ENCODE peak calls at places on chromosomes 13 and 19, in eight cellular contexts. T is H1, M is heart left ventricle, D is adrenal gland, R is breast epithelium, K is tibial nerve, V is esophagus squamous epithelium, B is suprapubic skin. N is an unnamed sample.

GRCh38 chr19:56838680-56838929 is 1.9 kb downstream of the PEG3 start:
- DNase-seq in T (no peak), M (no peak), D (no peak), R (no peak), K (no peak), V (no peak), B (no peak), N (no peak)

GRCh38 chr19:55136399-55137102 is 12.5 kb downstream of the TNNT1 start:
- DNase-seq in T (no peak), M (no peak), D (no peak), R (no peak), K (no peak), V (no peak), B (no peak), N (no peak)

GRCh38 chr13:40102360-40102727 is 446.9 kb downstream of the COG6 start:
- DNase-seq in T (no peak), M (no peak), D (no peak), R (no peak), K (no peak), V (no peak), B (no peak), N (no peak)

GRCh38 chr13:51041710-51042109 is 69.4 kb downstream of the C13orf42 start:
- DNase-seq in T (no peak), M (no peak), D (no peak), R (no peak), K (no peak), V (no peak), B (no peak), N (no peak)

GRCh38 chr13:101869553-101869952 is 417.1 kb downstream of the ITGBL1 start:
- DNase-seq in T (no peak), M (no peak), D (no peak), R (no peak), K (no peak), V (no peak), B (no peak), N (no peak)

GRCh38 chr13:23949736-23950135 is 52.4 kb upstream of the C1QTNF9B start:
- DNase-seq in T (no peak), M (no peak), D (no peak), R (no peak), K (no peak), V (no peak), B (no peak), N (no peak)

GRCh38 chr19:18160792-18161690 is 8.1 kb downstream of the PIK3R2 start:
- DNase-seq in T (no peak), M (peak), D (peak), R (no peak), K (peak), V (no peak), B (no peak), N (peak)

GRCh38 chr19:19447536-19448237 is 42.2 kb downstream of the GATAD2A start:
- DNase-seq in T (no peak), M (no peak), D (peak), R (no peak), K (no peak), V (no peak), B (no peak), N (no peak)

GRCh38 chr13:79775830-79776229 is 294.9 kb downstream of the NDFIP2 start:
- DNase-seq in T (no peak), M (no peak), D (peak), R (no peak), K (no peak), V (no peak), B (no peak), N (no peak)

GRCh38 chr13:51564671-51565070 is 19.6 kb upstream of the WDFY2 start:
- DNase-seq in T (no peak), M (no peak), D (no peak), R (no peak), K (no peak), V (no peak), B (no peak), N (no peak)

DNA sequence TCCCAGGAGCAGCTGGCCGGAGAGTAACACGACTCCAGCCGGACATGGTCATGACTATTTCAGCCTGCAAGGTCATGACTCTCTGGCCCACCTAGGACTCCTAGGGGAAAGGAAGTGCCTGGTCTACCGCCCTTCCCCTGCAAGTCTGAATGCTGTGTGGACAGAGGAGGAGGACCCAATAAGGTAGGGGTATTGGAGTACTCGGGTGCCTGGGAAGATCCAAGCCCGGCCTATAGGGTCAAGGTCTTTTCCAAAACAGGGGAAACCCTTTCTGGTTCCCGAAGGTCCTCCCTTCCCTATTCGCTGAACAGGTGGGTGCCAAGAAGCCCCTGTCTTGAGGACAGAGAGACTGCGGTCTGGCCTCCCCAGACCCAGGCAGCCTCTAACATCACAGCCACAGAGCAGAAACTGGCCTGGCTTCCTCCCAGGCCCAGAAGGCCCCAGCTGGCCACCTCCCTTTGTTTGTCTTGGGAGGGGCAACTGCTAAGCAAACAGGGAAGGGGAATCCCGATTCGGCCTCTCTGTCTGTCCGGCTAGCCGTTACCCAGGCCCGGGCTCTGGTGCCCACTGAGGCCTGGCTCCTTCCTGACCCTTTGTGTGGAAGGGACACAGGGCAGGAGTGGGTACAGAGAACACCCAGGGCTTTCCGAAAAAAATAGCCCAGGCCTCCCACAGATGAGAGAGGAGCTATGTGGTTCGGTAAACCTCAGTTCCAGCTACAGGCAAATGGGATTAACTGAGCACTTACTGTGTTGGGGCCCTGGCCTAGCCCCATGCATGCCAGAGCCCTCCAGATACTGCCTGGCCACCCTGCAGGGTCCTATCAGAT is 5.3 kb upstream of the GRAMD1A start:
- DNase-seq in T (no peak), M (no peak), D (no peak), R (peak), K (no peak), V (no peak), B (no peak), N (no peak)
- TF ChIP-seq POLR2A in T (no peak), M (no peak), D (no peak), R (no peak), K (no peak), V (no peak), B (no peak), N (no peak)

GRCh38 chr13:45365558-45365885 is 24.5 kb upstream of the TPT1 start:
- DNase-seq in T (no peak), M (no peak), D (no peak), R (no peak), K (no peak), V (no peak), B (no peak), N (no peak)

GRCh38 chr13:45367358-45367757 is 26.4 kb upstream of the TPT1 start:
- DNase-seq in T (peak), M (no peak), D (peak), R (no peak), K (no peak), V (peak), B (no peak), N (peak)

GRCh38 chr13:45369116-45369515 is 28.1 kb upstream of the TPT1 start:
- DNase-seq in T (no peak), M (no peak), D (no peak), R (no peak), K (no peak), V (no peak), B (no peak), N (no peak)

GRCh38 chr13:45368571-45368970 is 27.6 kb upstream of the TPT1 start:
- DNase-seq in T (no peak), M (no peak), D (no peak), R (no peak), K (no peak), V (no peak), B (no peak), N (no peak)

GRCh38 chr13:45367995-45368394 is 27.0 kb upstream of the TPT1 start:
- DNase-seq in T (no peak), M (no peak), D (no peak), R (no peak), K (no peak), V (no peak), B (no peak), N (no peak)
- H3K27ac ChIP-seq in T (no peak), M (peak), D (no peak), R (peak), K (no peak), V (peak), B (peak), N (no peak)

GRCh38 chr13:27791146-27791900 is 960 bp upstream of the GSX1 start:
- DNase-seq in T (no peak), M (no peak), D (no peak), R (no peak), K (no peak), V (no peak), B (no peak), N (no peak)
- H3K4me3 ChIP-seq in T (no peak), M (peak), D (no peak), R (peak), K (peak), V (peak), B (peak), N (peak)

DNA sequence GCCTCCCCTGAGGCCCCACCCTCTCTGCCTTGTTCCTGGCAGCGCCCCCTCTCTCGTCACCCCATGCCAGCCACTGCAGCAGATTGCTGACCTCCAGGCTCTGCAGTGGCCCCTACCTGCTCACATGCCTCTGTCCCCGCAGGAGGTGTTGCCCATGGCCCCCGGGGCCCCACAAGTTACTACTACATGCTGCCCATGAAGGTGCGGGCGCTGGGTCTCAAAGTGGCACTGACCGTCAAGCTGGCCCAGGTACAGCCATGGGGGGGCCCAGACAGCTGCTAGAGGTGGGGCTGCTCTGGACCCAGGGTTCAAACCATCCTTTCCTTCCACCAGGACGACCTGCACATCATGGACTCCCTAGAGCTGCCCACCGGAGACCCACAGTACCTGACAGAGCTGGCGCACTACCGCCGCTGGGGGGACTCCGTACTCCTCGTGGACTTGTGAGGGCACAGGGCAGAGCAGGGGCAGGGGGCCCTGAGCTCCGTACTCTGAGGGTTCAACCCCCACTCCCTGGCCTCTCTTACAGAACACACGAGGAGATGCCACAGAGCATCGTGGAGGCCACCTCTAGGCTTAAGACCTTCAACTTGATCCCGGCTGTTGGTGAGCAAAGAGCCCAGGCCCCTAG is 6.2 kb downstream of the MRPL4 start:
- DNase-seq in T (no peak), M (no peak), D (no peak), R (no peak), K (no peak), V (no peak), B (no peak), N (no peak)
- TF ChIP-seq POLR2A in T (no peak), M (no peak), D (no peak), R (no peak), K (no peak), V (no peak), B (no peak), N (no peak)

GRCh38 chr13:44221657-44222056 is 152.0 kb upstream of the SERP2 start:
- DNase-seq in T (no peak), M (no peak), D (no peak), R (no peak), K (no peak), V (no peak), B (no peak), N (no peak)

GRCh38 chr13:44223785-44224432 is 149.7 kb upstream of the SERP2 start:
- DNase-seq in T (no peak), M (no peak), D (no peak), R (no peak), K (no peak), V (no peak), B (no peak), N (no peak)

GRCh38 chr13:44219808-44220544 is 153.6 kb upstream of the SERP2 start:
- DNase-seq in T (no peak), M (no peak), D (no peak), R (no peak), K (no peak), V (no peak), B (no peak), N (no peak)

GRCh38 chr13:44218501-44219240 is 155.0 kb upstream of the SERP2 start:
- DNase-seq in T (no peak), M (peak), D (peak), R (peak), K (peak), V (no peak), B (peak), N (no peak)

GRCh38 chr13:44220948-44221347 is 152.7 kb upstream of the SERP2 start:
- DNase-seq in T (no peak), M (no peak), D (no peak), R (no peak), K (no peak), V (no peak), B (no peak), N (no peak)
- H3K27ac ChIP-seq in T (no peak), M (peak), D (peak), R (no peak), K (peak), V (peak), B (no peak), N (peak)

GRCh38 chr19:41328818-41329220 is 18.8 kb downstream of the CCDC97 start:
- DNase-seq in T (no peak), M (no peak), D (peak), R (no peak), K (no peak), V (no peak), B (no peak), N (no peak)
- H3K4me3 ChIP-seq in T (no peak), M (no peak), D (no peak), R (no peak), K (no peak), V (no peak), B (no peak), N (no peak)

GRCh38 chr19:40806385-40807146 is 7.6 kb downstream of the EGLN2 start:
- DNase-seq in T (peak), M (peak), D (peak), R (peak), K (peak), V (peak), B (peak), N (peak)

GRCh38 chr19:40805258-40805868 is 6.4 kb downstream of the EGLN2 start:
- DNase-seq in T (no peak), M (peak), D (peak), R (no peak), K (no peak), V (no peak), B (no peak), N (no peak)

GRCh38 chr19:40808497-40808896 is 9.5 kb downstream of the EGLN2 start:
- DNase-seq in T (no peak), M (no peak), D (no peak), R (no peak), K (no peak), V (no peak), B (no peak), N (no peak)

GRCh38 chr19:40808021-40808325 is 9.0 kb downstream of the EGLN2 start:
- DNase-seq in T (no peak), M (no peak), D (no peak), R (no peak), K (no peak), V (no peak), B (no peak), N (peak)

DNA sequence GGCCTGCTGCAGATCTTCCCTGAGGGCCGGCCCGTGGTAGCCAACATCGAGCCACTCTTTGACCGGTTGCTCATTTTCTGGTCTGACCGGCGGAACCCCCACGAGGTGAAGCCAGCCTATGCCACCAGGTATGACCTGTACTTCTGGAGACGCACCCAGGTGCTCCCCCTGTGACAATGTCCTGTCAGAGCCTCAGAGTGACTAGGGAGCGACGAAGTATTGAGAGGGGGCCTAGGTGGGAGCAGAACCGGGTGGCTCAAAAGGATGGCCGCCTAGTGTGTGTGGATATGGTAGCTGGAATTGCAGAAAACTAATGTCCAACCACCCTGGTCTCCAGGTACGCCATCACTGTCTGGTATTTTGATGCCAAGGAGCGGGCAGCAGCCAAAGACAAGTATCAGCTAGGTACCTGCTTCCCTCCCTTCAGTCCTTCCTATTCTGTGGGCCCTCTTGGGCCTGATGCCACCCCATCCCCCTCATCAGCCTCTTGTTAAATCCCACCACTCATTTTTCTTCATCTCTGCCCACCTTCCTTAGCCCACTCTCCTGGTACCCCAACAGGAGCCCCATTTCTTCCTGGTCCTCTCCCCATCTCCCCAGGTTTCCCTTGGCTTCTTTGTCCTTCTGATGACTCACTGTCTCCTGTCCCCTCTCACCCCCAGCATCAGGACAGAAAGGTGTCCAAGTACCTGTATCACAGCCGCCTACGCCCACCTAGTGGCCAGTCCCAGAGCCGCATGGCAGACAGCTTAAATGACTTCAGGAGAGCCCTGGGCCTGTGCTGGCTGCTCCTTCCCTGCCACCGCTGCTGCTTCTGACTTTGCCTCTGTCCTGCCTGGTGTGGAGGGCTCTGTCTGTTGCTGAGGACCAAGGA is 8.4 kb downstream of the EGLN2 start:
- DNase-seq in T (no peak), M (no peak), D (no peak), R (no peak), K (no peak), V (no peak), B (no peak), N (no peak)
- TF ChIP-seq POLR2A in T (no peak), M (no peak), D (no peak), R (no peak), K (no peak), V (no peak), B (no peak), N (no peak)

GRCh38 chr13:46679369-46680180 is 117.4 kb downstream of the ESD start:
- DNase-seq in T (no peak), M (no peak), D (peak), R (no peak), K (no peak), V (no peak), B (no peak), N (peak)
- H3K27ac ChIP-seq in T (no peak), M (peak), D (no peak), R (peak), K (peak), V (peak), B (peak), N (peak)

GRCh38 chr19:48644355-48644754 is 1.6 kb downstream of the CA11 start:
- DNase-seq in T (no peak), M (peak), D (no peak), R (no peak), K (no peak), V (no peak), B (no peak), N (no peak)
- H3K4me3 ChIP-seq in T (peak), M (no peak), D (no peak), R (peak), K (no peak), V (no peak), B (no peak), N (no peak)

GRCh38 chr19:39411006-39411831 is 1.2 kb upstream of the PLEKHG2 start:
- DNase-seq in T (no peak), M (no peak), D (peak), R (no peak), K (no peak), V (no peak), B (peak), N (peak)
- TF ChIP-seq POLR2A in T (peak), M (no peak), D (peak), R (peak), K (no peak), V (peak), B (peak), N (peak)